ENCODE peak calls at places on chromosomes 6 and 20, in nine cellular contexts. N is lung microvascular endothelial cell; W is lower lobe of right lung; R is stimulated activated naive CD4-positive, alpha-beta T cell; F is DMS79 treated with DMSO at 0.1 percent for 48 hours; K is hepatocyte; Z is foreskin fibroblast; L is GM12865; D is occipital lobe. P is an unnamed sample.

GRCh38 chr6:84967389-84967788 is 203.0 kb upstream of the TBX18 start:
- DNase-seq in F (no peak), L (peak), D (no peak), R (no peak), Z (peak), K (peak), N (peak), W (no peak), P (peak)

GRCh38 chr6:119829006-119829405 is 479.4 kb upstream of the MAN1A1 start:
- DNase-seq in R (no peak), F (no peak), N (no peak), L (no peak), D (no peak), W (no peak), Z (no peak), K (no peak), P (no peak)

GRCh38 chr6:110475255-110475654 is 1.2 kb downstream of the SLC22A16 start:
- DNase-seq in R (no peak), L (no peak), K (no peak), F (no peak), Z (peak), W (peak), N (no peak), D (no peak), P (peak)

GRCh38 chr20:41299899-41300298 is 17.6 kb downstream of the ZHX3 start:
- DNase-seq in W (no peak), D (no peak), R (no peak), L (no peak), Z (peak), K (no peak), F (no peak), N (no peak), P (no peak)

GRCh38 chr6:14806101-14806500 is 439.8 kb upstream of the JARID2 start:
- DNase-seq in L (no peak), Z (no peak), W (no peak), N (no peak), R (no peak), K (no peak), F (no peak), D (no peak), P (no peak)

GRCh38 chr6:105835373-105835772 is 250.8 kb upstream of the PRDM1 start:
- DNase-seq in K (peak), L (peak), W (no peak), D (no peak), R (no peak), F (no peak), Z (peak), N (peak), P (no peak)

GRCh38 chr6:11392778-11393507 is 144.6 kb upstream of the TMEM170B start:
- DNase-seq in K (peak), F (no peak), W (peak), D (no peak), Z (peak), L (no peak), R (no peak), N (peak), P (no peak)

GRCh38 chr20:47995661-47996060 is 210.4 kb upstream of the SULF2 start:
- DNase-seq in W (no peak), D (no peak), K (no peak), Z (no peak), F (no peak), R (no peak), N (no peak), L (no peak), P (no peak)

GRCh38 chr6:73585566-73586415 is 65.0 kb upstream of the EEF1A1 start:
- DNase-seq in W (no peak), R (peak), L (peak), N (peak), Z (peak), F (peak), D (no peak), K (peak), P (peak)

GRCh38 chr20:50449789-50450492 is 60.2 kb upstream of the PTPN1 start:
- DNase-seq in F (no peak), R (no peak), N (peak), W (no peak), Z (no peak), K (no peak), D (no peak), L (peak), P (no peak)

GRCh38 chr6:137451926-137452325 is 42.3 kb downstream of the OLIG3 start:
- DNase-seq in L (no peak), Z (peak), F (no peak), W (no peak), R (no peak), D (no peak), K (no peak), N (no peak), P (no peak)

GRCh38 chr6:298233-299049 is 6.2 kb downstream of the DUSP22 start:
- DNase-seq in K (no peak), W (no peak), L (peak), Z (no peak), F (no peak), D (no peak), N (no peak), R (no peak), P (no peak)

GRCh38 chr20:50788045-50788867 is 6.6 kb upstream of the BCAS4 start:
- DNase-seq in D (no peak), L (no peak), Z (peak), N (peak), R (no peak), K (peak), W (peak), F (no peak), P (peak)

GRCh38 chr6:117118490-117118889 is 146.9 kb upstream of the VGLL2 start:
- DNase-seq in F (no peak), L (no peak), D (no peak), W (no peak), K (no peak), N (no peak), Z (no peak), R (no peak), P (no peak)

GRCh38 chr20:43323592-43323991 is 133.9 kb upstream of the PTPRT start:
- DNase-seq in L (no peak), N (no peak), Z (no peak), K (no peak), R (no peak), F (no peak), D (no peak), W (no peak), P (no peak)

GRCh38 chr6:76578746-76579145 is 506.3 kb upstream of the IMPG1 start:
- DNase-seq in K (no peak), L (no peak), F (no peak), W (no peak), N (no peak), Z (no peak), R (no peak), D (no peak), P (no peak)

GRCh38 chr20:63084563-63084927 is 77.8 kb upstream of the BHLHE23 start:
- DNase-seq in N (no peak), F (no peak), L (no peak), K (no peak), R (no peak), D (no peak), Z (no peak), W (peak), P (no peak)

GRCh38 chr6:157579467-157580031 is 198.6 kb downstream of the ZDHHC14 start:
- DNase-seq in K (no peak), D (no peak), W (no peak), F (no peak), Z (no peak), R (no peak), N (peak), L (no peak), P (no peak)

GRCh38 chr6:11515773-11516172 is 21.8 kb upstream of the TMEM170B start:
- DNase-seq in D (no peak), N (no peak), Z (no peak), W (no peak), R (no peak), L (no peak), K (no peak), F (no peak), P (no peak)

GRCh38 chr20:20594171-20594530 is 118.3 kb downstream of the RALGAPA2 start:
- DNase-seq in F (peak), K (peak), L (peak), W (no peak), R (peak), D (no peak), N (peak), Z (peak), P (peak)